ENCODE peak calls at places on chromosomes 13 and 19, in five cellular contexts. R is heart left ventricle; L is effector memory CD4-positive, alpha-beta T cell; U is IMR-90; V is A549. P is an unnamed sample.

GRCh38 chr19:12000152-12000981 is 35.1 kb downstream of the ZNF433 start:
- DNase-seq in U (peak; percentile 43), V (no peak), L (no peak), R (no peak), P (no peak)

GRCh38 chr13:114001331-114002008 is 27.6 kb upstream of the C13orf46 start:
- DNase-seq in U (no peak), R (no peak), L (no peak), V (no peak), P (no peak)

GRCh38 chr13:97028441-97029299 is 34.4 kb upstream of the OXGR1 start:
- DNase-seq in L (peak; percentile 16), R (peak; percentile 38), U (peak; percentile 40), V (peak; percentile 23), P (no peak)

GRCh38 chr13:66657165-66657895 is 572.8 kb downstream of the PCDH9 start:
- DNase-seq in R (peak; percentile 77), U (peak; percentile 98), V (peak; percentile 25), L (no peak), P (no peak)

GRCh38 chr19:16384688-16385087 is 60.1 kb downstream of the KLF2 start:
- DNase-seq in L (no peak), V (no peak), R (no peak), U (no peak), P (no peak)

GRCh38 chr19:6481541-6482342 is at the start of gene DENND1C:
- DNase-seq in V (no peak), U (no peak), L (peak; percentile 42), R (no peak), P (peak; percentile 23)

GRCh38 chr13:20826810-20827560 is 53.2 kb upstream of the EEF1AKMT1 start:
- DNase-seq in R (no peak), U (peak; percentile 42), V (no peak), L (no peak), P (no peak)

GRCh38 chr19:7874080-7874856 is at the start of gene PRR36:
- DNase-seq in L (no peak), U (no peak), V (no peak), R (no peak), P (no peak)

GRCh38 chr13:24683833-24684599 is 3.8 kb downstream of the ATP12A start:
- DNase-seq in U (peak; percentile 23), L (peak; percentile 28), V (peak; percentile 61), R (peak; percentile 50), P (no peak)

GRCh38 chr13:80840313-80840976 is 499.5 kb upstream of the SPRY2 start:
- DNase-seq in R (no peak), V (no peak), U (no peak), L (no peak), P (no peak)

GRCh38 chr13:91167706-91168459 is 179.6 kb upstream of the MIR17HG start:
- DNase-seq in V (no peak), U (no peak), L (no peak), R (no peak), P (no peak)

DNA sequence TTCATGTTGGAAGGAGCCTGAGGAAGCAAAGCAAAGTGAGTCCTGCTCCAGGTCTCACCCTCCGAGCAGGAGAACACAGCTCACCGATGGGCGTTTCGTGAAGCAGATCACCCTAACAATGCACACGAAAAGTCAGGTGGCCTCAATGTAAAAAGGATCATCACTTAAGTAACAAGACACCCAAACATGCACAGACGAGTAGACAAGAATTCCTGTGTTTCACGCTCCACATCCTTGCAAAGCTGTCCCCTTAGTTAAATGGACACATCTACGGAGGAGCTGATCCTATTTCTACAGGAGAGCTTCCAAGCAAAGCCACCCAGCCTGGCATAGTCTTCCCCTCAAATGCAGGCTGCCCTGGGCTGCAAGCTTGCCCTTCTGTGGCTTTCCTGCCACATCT is 66.2 kb downstream of the SLC15A1 start:
- DNase-seq in U (no peak), R (no peak), L (no peak), V (no peak), P (no peak)
- H3K4me1 ChIP-seq in U (no peaks in the 10 kb centered on the region), R (no peaks in the 10 kb centered on the region), L (no peaks in the 10 kb centered on the region), V (no peaks in the 10 kb centered on the region), P (no peaks in the 10 kb centered on the region)

GRCh38 chr13:50460366-50460765 is 383.1 kb downstream of the DLEU7 start:
- DNase-seq in U (no peak), V (no peak), L (no peak), R (no peak), P (no peak)
- H3K4me1 ChIP-seq in U (peaks cover 2% of the 10 kb centered on the region), V (peaks cover 9% of the 10 kb centered on the region), L (no peaks in the 10 kb centered on the region), R (no peaks in the 10 kb centered on the region), P (no peaks in the 10 kb centered on the region)

DNA sequence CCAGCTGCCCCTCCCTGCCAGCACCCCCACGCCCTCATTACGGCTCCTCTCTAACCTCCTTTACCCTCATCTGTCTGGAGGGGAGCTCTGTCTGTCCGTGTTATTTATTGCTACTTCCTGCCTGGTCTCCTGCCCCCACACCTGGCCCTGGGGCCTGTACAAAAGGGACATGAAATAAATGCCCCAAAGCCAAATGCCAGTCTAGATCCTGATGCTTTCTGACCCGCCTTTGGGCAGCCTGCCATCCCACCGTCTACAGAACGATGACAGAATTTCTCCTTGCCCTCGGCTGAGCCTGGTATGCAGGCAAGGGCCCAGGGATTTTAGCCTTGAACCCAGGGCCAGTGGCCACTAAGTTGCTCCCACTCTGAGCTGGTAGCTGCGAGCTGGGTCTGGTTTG is 15.4 kb upstream of the CD22 start:
- DNase-seq in L (no peak), U (no peak), R (no peak), V (no peak), P (no peak)
- H3K4me1 ChIP-seq in L (no peaks in the 10 kb centered on the region), U (peaks cover under 1% of the 10 kb centered on the region), R (no peaks in the 10 kb centered on the region), V (peaks cover 6% of the 10 kb centered on the region), P (no peaks in the 10 kb centered on the region)

DNA sequence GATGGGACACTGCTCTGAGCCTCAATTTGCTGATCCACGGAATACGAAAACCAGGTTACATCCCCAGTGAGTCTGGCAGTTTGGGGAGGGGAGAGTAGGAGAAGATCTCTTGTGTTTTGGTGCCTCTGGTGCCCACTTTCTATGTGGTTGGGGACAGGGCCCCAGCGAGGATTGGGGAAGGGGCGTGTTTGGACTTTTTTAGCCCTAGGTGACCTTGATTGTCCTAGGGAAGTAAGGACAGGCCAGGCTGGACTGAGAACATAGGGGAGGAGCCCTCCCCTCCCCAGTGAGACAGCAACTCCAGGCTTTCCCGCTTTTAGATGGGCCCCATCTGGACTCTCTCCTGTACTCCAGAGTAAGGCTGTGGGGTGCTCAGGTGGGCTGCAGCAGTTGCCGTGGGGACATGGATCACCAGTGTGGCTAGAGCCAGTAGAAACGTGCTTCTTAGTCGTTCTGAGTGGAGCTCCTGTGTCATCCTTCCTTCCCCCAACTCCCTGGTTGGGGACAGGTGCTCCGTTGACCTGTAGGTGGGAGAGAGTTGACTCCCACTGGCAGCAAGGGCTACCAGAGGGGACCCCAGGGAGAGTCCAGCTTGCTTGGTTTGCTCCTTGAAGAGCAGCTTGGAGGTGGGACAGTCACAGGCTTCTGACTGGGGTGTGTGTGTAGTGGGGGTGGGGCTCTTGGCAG is 4.3 kb downstream of the EGLN2 start:
- DNase-seq in U (no peak), R (no peak), V (no peak), L (no peak), P (no peak)
- H3K4me1 ChIP-seq in U (peaks cover 37% of the 10 kb centered on the region), R (peaks cover 71% of the 10 kb centered on the region), V (peaks cover 61% of the 10 kb centered on the region), L (peaks cover 85% of the 10 kb centered on the region), P (peaks cover 85% of the 10 kb centered on the region)

GRCh38 chr13:41465965-41466364 is 8.6 kb downstream of the RGCC start:
- DNase-seq in U (no peak), V (no peak), L (no peak), R (no peak), P (no peak)
- H3K4me1 ChIP-seq in U (peaks cover 17% of the 10 kb centered on the region), V (no peaks in the 10 kb centered on the region), L (peaks cover 68% of the 10 kb centered on the region), R (peaks cover 4% of the 10 kb centered on the region), P (peaks cover 10% of the 10 kb centered on the region)

GRCh38 chr19:4094761-4095487 is 28.2 kb upstream of the ZBTB7A start:
- DNase-seq in U (no peak), R (no peak), L (no peak), V (no peak), P (no peak)
- H3K4me1 ChIP-seq in U (no peaks in the 10 kb centered on the region), R (peaks cover 9% of the 10 kb centered on the region), L (peaks cover under 1% of the 10 kb centered on the region), V (no peaks in the 10 kb centered on the region), P (peaks cover 4% of the 10 kb centered on the region)

GRCh38 chr19:33304760-33305647 is 2.7 kb upstream of the CEBPA start:
- DNase-seq in V (no peak), U (no peak), R (no peak), L (no peak), P (no peak)
- H3K4me1 ChIP-seq in V (peaks cover 11% of the 10 kb centered on the region), U (no peaks in the 10 kb centered on the region), R (no peaks in the 10 kb centered on the region), L (peaks cover 14% of the 10 kb centered on the region), P (peaks cover 22% of the 10 kb centered on the region)

DNA sequence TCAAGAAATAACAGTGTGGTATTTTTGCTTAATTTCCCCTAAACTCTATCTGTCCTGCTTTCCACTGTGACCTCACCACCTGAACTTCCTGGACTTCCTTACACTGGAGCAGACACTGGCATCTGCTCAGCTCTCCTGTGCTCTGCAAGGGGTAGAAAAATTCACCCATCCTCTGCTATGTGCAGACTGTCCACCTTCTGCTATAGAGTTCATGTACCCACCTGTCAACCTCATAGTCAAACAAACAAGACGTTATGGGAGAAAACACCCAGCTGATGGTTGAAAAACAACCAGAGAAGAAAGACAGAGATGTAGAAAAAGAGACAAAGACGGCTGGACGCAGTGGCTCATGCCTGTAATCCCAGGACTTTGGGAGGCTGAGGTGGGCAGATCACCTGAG is 12.2 kb downstream of the LAIR1 start:
- DNase-seq in R (no peak), V (no peak), L (no peak), U (no peak), P (no peak)
- H3K4me1 ChIP-seq in R (no peaks in the 10 kb centered on the region), V (no peaks in the 10 kb centered on the region), L (no peaks in the 10 kb centered on the region), U (no peaks in the 10 kb centered on the region), P (no peaks in the 10 kb centered on the region)